ENCODE peak calls at places on chromosomes 4 and X, in four cellular contexts. Z is tibial nerve, I is GM04503, N is ascending aorta. V is an unnamed sample.

GRCh38 chrX:19799319-19800182 is 87.8 kb downstream of the SH3KBP1 start:
- DNase-seq in Z (no peak), I (no peak), N (no peak), V (no peak)

GRCh38 chr4:99540287-99540939 is 23.4 kb downstream of the TRMT10A start:
- DNase-seq in Z (no peak), I (no peak), N (no peak), V (no peak)

GRCh38 chr4:46506876-46507275 is 116.9 kb upstream of the GABRA2 start:
- DNase-seq in Z (no peak), I (no peak), N (no peak), V (no peak)

GRCh38 chrX:40333344-40333743 is 235.6 kb upstream of the BCOR start:
- DNase-seq in Z (no peak), I (no peak), N (no peak), V (no peak)

GRCh38 chr4:98482847-98483806 is 175.3 kb downstream of the TSPAN5 start:
- DNase-seq in Z (no peak), I (no peak), N (no peak), V (no peak)

GRCh38 chr4:7393491-7394183 is 41.1 kb downstream of the PSAPL1 start:
- DNase-seq in Z (no peak), I (no peak), N (no peak), V (no peak)

GRCh38 chrX:16547644-16548043 is 102.3 kb upstream of the S100G start:
- DNase-seq in Z (no peak), I (no peak), N (no peak), V (no peak)

GRCh38 chr4:710916-711315 is 5.3 kb downstream of the PCGF3 start:
- DNase-seq in Z (no peak), I (no peak), N (no peak), V (no peak)

GRCh38 chr4:40322853-40323252 is 12.3 kb upstream of the CHRNA9 start:
- DNase-seq in Z (no peak), I (peak), N (no peak), V (no peak)

GRCh38 chrX:154018518-154019060 is 1.1 kb downstream of the IRAK1 start:
- DNase-seq in Z (no peak), I (no peak), N (no peak), V (no peak)

GRCh38 chr4:144645102-144645469 is 870 bp upstream of the HHIP start:
- DNase-seq in Z (no peak), I (no peak), N (no peak), V (no peak)

GRCh38 chrX:154546354-154547244 is at the start of gene G6PD:
- DNase-seq in Z (peak), I (no peak), N (no peak), V (no peak)

GRCh38 chr4:139735381-139736256 is 70.0 kb downstream of the MGST2 start:
- DNase-seq in Z (no peak), I (no peak), N (no peak), V (no peak)

GRCh38 chrX:153445856-153446635 is at the start of gene TREX2:
- DNase-seq in Z (no peak), I (no peak), N (no peak), V (no peak)